ENCODE peak calls at places on chromosome 11, in eight cellular contexts. One of them, this sample, is unnamed.

GRCh38 chr11:134034496-134035381 is 34.1 kb upstream of the JAM3 start:
- DNase-seq in transverse colon: no peak
- DNase-seq in IMR-90: no peak
- DNase-seq in A549: no peak
- DNase-seq in testis: peak; percentile 90
- DNase-seq in sigmoid colon: no peak
- DNase-seq in suprapubic skin: no peak
- DNase-seq in body of pancreas: peak; percentile 90
- DNase-seq in this sample: no peak

GRCh38 chr11:122690292-122690691 is 34.8 kb downstream of the UBASH3B start:
- DNase-seq in testis: no peak
- DNase-seq in sigmoid colon: no peak
- DNase-seq in body of pancreas: no peak
- DNase-seq in IMR-90: no peak
- DNase-seq in suprapubic skin: no peak
- DNase-seq in transverse colon: no peak
- DNase-seq in A549: no peak
- DNase-seq in this sample: no peak

GRCh38 chr11:70501026-70501901 is 102.9 kb downstream of the CTTN start:
- DNase-seq in suprapubic skin: no peak
- DNase-seq in transverse colon: no peak
- DNase-seq in IMR-90: no peak
- DNase-seq in body of pancreas: no peak
- DNase-seq in sigmoid colon: peak; percentile 67
- DNase-seq in testis: no peak
- DNase-seq in A549: no peak
- DNase-seq in this sample: no peak

GRCh38 chr11:46472662-46472994 is 81.1 kb upstream of the CHRM4 start:
- DNase-seq in sigmoid colon: no peak
- DNase-seq in testis: peak; percentile 68
- DNase-seq in IMR-90: no peak
- DNase-seq in suprapubic skin: no peak
- DNase-seq in A549: no peak
- DNase-seq in body of pancreas: peak; percentile 59
- DNase-seq in transverse colon: peak; percentile 57
- DNase-seq in this sample: no peak

GRCh38 chr11:58573451-58574104 is 2.1 kb downstream of the LPXN start:
- DNase-seq in testis: no peak
- DNase-seq in body of pancreas: peak; percentile 46
- DNase-seq in IMR-90: peak; percentile 85
- DNase-seq in transverse colon: no peak
- DNase-seq in sigmoid colon: peak; percentile 83
- DNase-seq in A549: peak; percentile 24
- DNase-seq in suprapubic skin: peak; percentile 86
- DNase-seq in this sample: peak; percentile 73

GRCh38 chr11:2208691-2209369 is 37.2 kb upstream of the TH start:
- DNase-seq in suprapubic skin: peak; percentile 54
- DNase-seq in transverse colon: peak; percentile 9
- DNase-seq in testis: peak; percentile 71
- DNase-seq in A549: no peak
- DNase-seq in body of pancreas: peak; percentile 73
- DNase-seq in IMR-90: no peak
- DNase-seq in sigmoid colon: peak; percentile 62
- DNase-seq in this sample: peak; percentile 86

GRCh38 chr11:74012072-74012809 is 3.4 kb upstream of the UCP3 start:
- DNase-seq in sigmoid colon: peak; percentile 26
- DNase-seq in suprapubic skin: no peak
- DNase-seq in transverse colon: no peak
- DNase-seq in A549: no peak
- DNase-seq in testis: no peak
- DNase-seq in body of pancreas: no peak
- DNase-seq in IMR-90: no peak
- DNase-seq in this sample: peak; percentile 48

GRCh38 chr11:10398525-10398924 is 56.5 kb upstream of the AMPD3 start:
- DNase-seq in body of pancreas: peak; percentile 53
- DNase-seq in testis: no peak
- DNase-seq in sigmoid colon: no peak
- DNase-seq in A549: no peak
- DNase-seq in suprapubic skin: no peak
- DNase-seq in transverse colon: peak; percentile 38
- DNase-seq in IMR-90: no peak
- DNase-seq in this sample: peak; percentile 84

GRCh38 chr11:83063073-83063754 is 8.5 kb downstream of the RAB30 start:
- DNase-seq in sigmoid colon: no peak
- DNase-seq in suprapubic skin: no peak
- DNase-seq in testis: no peak
- DNase-seq in A549: peak; percentile 36
- DNase-seq in IMR-90: peak; percentile 33
- DNase-seq in body of pancreas: no peak
- DNase-seq in transverse colon: no peak
- DNase-seq in this sample: no peak

GRCh38 chr11:111531687-111532364 is 8.7 kb upstream of the LAYN start:
- DNase-seq in A549: peak; percentile 80
- DNase-seq in IMR-90: peak; percentile 95
- DNase-seq in sigmoid colon: no peak
- DNase-seq in transverse colon: no peak
- DNase-seq in suprapubic skin: no peak
- DNase-seq in body of pancreas: no peak
- DNase-seq in testis: no peak
- DNase-seq in this sample: no peak

GRCh38 chr11:38818720-38819119 is 2220.7 kb upstream of the RAG2 start:
- DNase-seq in IMR-90: peak; percentile 0
- DNase-seq in transverse colon: no peak
- DNase-seq in body of pancreas: no peak
- DNase-seq in A549: no peak
- DNase-seq in sigmoid colon: no peak
- DNase-seq in suprapubic skin: no peak
- DNase-seq in testis: no peak
- DNase-seq in this sample: no peak

GRCh38 chr11:114315749-114316368 is 19.7 kb downstream of the NNMT start:
- DNase-seq in IMR-90: no peak
- DNase-seq in A549: peak; percentile 32
- DNase-seq in suprapubic skin: no peak
- DNase-seq in transverse colon: peak; percentile 18
- DNase-seq in sigmoid colon: no peak
- DNase-seq in testis: no peak
- DNase-seq in body of pancreas: peak; percentile 75
- DNase-seq in this sample: no peak

GRCh38 chr11:34327804-34328631 is 29.8 kb downstream of the ABTB2 start:
- DNase-seq in body of pancreas: peak; percentile 16
- DNase-seq in IMR-90: peak; percentile 40
- DNase-seq in A549: no peak
- DNase-seq in testis: peak; percentile 49
- DNase-seq in sigmoid colon: peak; percentile 82
- DNase-seq in transverse colon: no peak
- DNase-seq in suprapubic skin: no peak
- DNase-seq in this sample: no peak

GRCh38 chr11:46348986-46349401 is 1.7 kb downstream of the DGKZ start:
- DNase-seq in body of pancreas: no peak
- DNase-seq in transverse colon: peak; percentile 46
- DNase-seq in IMR-90: no peak
- DNase-seq in sigmoid colon: no peak
- DNase-seq in testis: no peak
- DNase-seq in A549: no peak
- DNase-seq in suprapubic skin: no peak
- DNase-seq in this sample: no peak

GRCh38 chr11:10725114-10725906 is 25.7 kb upstream of the CTR9 start:
- DNase-seq in body of pancreas: peak; percentile 16
- DNase-seq in A549: no peak
- DNase-seq in sigmoid colon: no peak
- DNase-seq in IMR-90: peak; percentile 86
- DNase-seq in testis: no peak
- DNase-seq in suprapubic skin: no peak
- DNase-seq in transverse colon: no peak
- DNase-seq in this sample: no peak

GRCh38 chr11:60866911-60867870 is at the start of gene ZP1:
- DNase-seq in body of pancreas: no peak
- DNase-seq in IMR-90: no peak
- DNase-seq in A549: no peak
- DNase-seq in suprapubic skin: no peak
- DNase-seq in testis: no peak
- DNase-seq in sigmoid colon: peak; percentile 57
- DNase-seq in transverse colon: no peak
- DNase-seq in this sample: peak; percentile 77

GRCh38 chr11:60867871-60868681 is 734 bp downstream of the ZP1 start:
- DNase-seq in suprapubic skin: no peak
- DNase-seq in testis: peak; percentile 9
- DNase-seq in IMR-90: no peak
- DNase-seq in body of pancreas: no peak
- DNase-seq in A549: no peak
- DNase-seq in sigmoid colon: peak; percentile 19
- DNase-seq in transverse colon: no peak
- DNase-seq in this sample: no peak

GRCh38 chr11:60863550-60864521 is 3.5 kb upstream of the ZP1 start:
- DNase-seq in transverse colon: no peak
- DNase-seq in suprapubic skin: peak; percentile 31
- DNase-seq in body of pancreas: no peak
- DNase-seq in A549: no peak
- DNase-seq in sigmoid colon: peak; percentile 20
- DNase-seq in testis: peak; percentile 15
- DNase-seq in IMR-90: no peak
- DNase-seq in this sample: no peak

GRCh38 chr11:60862171-60862570 is 5.2 kb upstream of the ZP1 start:
- DNase-seq in testis: no peak
- DNase-seq in body of pancreas: no peak
- DNase-seq in A549: no peak
- DNase-seq in suprapubic skin: no peak
- DNase-seq in transverse colon: no peak
- DNase-seq in sigmoid colon: peak; percentile 9
- DNase-seq in IMR-90: no peak
- DNase-seq in this sample: no peak

GRCh38 chr11:60864856-60865513 is 2.4 kb upstream of the ZP1 start:
- DNase-seq in transverse colon: no peak
- DNase-seq in sigmoid colon: peak; percentile 13
- DNase-seq in A549: no peak
- DNase-seq in testis: peak; percentile 14
- DNase-seq in body of pancreas: no peak
- DNase-seq in IMR-90: no peak
- DNase-seq in suprapubic skin: peak; percentile 20
- DNase-seq in this sample: peak; percentile 50
- TF ChIP-seq CTCF in transverse colon: no peak
- TF ChIP-seq CTCF in sigmoid colon: no peak
- TF ChIP-seq CTCF in A549: no peak
- TF ChIP-seq CTCF in testis: no peak
- TF ChIP-seq CTCF in body of pancreas: no peak
- TF ChIP-seq CTCF in IMR-90: no peak
- TF ChIP-seq CTCF in suprapubic skin: no peak
- TF ChIP-seq CTCF in this sample: no peak

GRCh38 chr11:19811391-19811790 is 98.8 kb downstream of the NAV2 start:
- DNase-seq in suprapubic skin: no peak
- DNase-seq in body of pancreas: no peak
- DNase-seq in sigmoid colon: no peak
- DNase-seq in testis: no peak
- DNase-seq in A549: no peak
- DNase-seq in IMR-90: no peak
- DNase-seq in transverse colon: no peak
- DNase-seq in this sample: no peak
- TF ChIP-seq POLR2A in suprapubic skin: no peak
- TF ChIP-seq POLR2A in body of pancreas: no peak
- TF ChIP-seq POLR2A in sigmoid colon: no peak
- TF ChIP-seq POLR2A in testis: no peak
- TF ChIP-seq POLR2A in A549: no peak
- TF ChIP-seq POLR2A in IMR-90: no peak
- TF ChIP-seq POLR2A in transverse colon: no peak
- TF ChIP-seq POLR2A in this sample: no peak

GRCh38 chr11:706439-706956 is 467 bp downstream of the EPS8L2 start:
- DNase-seq in sigmoid colon: no peak
- DNase-seq in testis: no peak
- DNase-seq in suprapubic skin: peak; percentile 78
- DNase-seq in transverse colon: peak; percentile 64
- DNase-seq in body of pancreas: peak; percentile 54
- DNase-seq in IMR-90: peak; percentile 36
- DNase-seq in A549: peak; percentile 41
- DNase-seq in this sample: no peak
- H3K4me3 ChIP-seq in sigmoid colon: peak overlapping the region; percentile 53
- H3K4me3 ChIP-seq in testis: peak overlapping the region; percentile 42
- H3K4me3 ChIP-seq in suprapubic skin: peak overlapping the region; percentile 58
- H3K4me3 ChIP-seq in transverse colon: peak overlapping the region; percentile 73
- H3K4me3 ChIP-seq in body of pancreas: peak overlapping the region; percentile 27
- H3K4me3 ChIP-seq in IMR-90: peak overlapping the region; percentile 53
- H3K4me3 ChIP-seq in A549: peak overlapping the region; percentile 97
- H3K4me3 ChIP-seq in this sample: peak overlapping the region; percentile 44

DNA sequence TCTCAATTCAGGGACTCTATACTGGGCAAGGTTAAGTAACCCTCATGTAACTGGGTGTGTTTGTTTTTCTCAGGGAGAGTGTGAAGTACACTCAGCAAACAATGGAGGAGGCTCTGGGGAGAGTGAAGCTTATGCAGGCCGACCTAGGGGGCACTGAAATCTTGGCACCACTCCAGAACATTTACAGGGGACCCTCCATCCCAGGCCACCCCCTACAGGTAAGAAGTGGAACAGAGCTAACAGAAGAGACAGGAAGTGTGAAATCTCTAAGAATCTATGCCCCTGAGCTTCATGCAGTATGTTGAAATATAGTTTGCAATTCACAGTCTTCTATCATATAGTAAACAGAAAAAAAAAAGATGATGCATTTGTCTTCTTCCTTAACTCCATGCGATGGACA is 8.3 kb downstream of the VWA5A start:
- DNase-seq in transverse colon: no peak
- DNase-seq in body of pancreas: no peak
- DNase-seq in sigmoid colon: no peak
- DNase-seq in A549: no peak
- DNase-seq in suprapubic skin: no peak
- DNase-seq in IMR-90: no peak
- DNase-seq in testis: no peak
- DNase-seq in this sample: no peak
- TF ChIP-seq CTCF in transverse colon: no peak
- TF ChIP-seq CTCF in body of pancreas: no peak
- TF ChIP-seq CTCF in sigmoid colon: no peak
- TF ChIP-seq CTCF in A549: no peak
- TF ChIP-seq CTCF in suprapubic skin: no peak
- TF ChIP-seq CTCF in IMR-90: no peak
- TF ChIP-seq CTCF in testis: no peak
- TF ChIP-seq CTCF in this sample: no peak